ENCODE peak calls at places on chromosomes 13 and 19, in six cellular contexts. X, Q, N, U, M and Z are unnamed samples.

GRCh38 chr13:31069808-31070544 is 91.7 kb downstream of the HSPH1 start:
- DNase-seq in X (no peak), Q (no peak), N (no peak), U (no peak), M (no peak), Z (no peak)

GRCh38 chr13:73715114-73715909 is 418.9 kb downstream of the KLF12 start:
- DNase-seq in X (no peak), Q (no peak), N (peak), U (no peak), M (no peak), Z (peak)

GRCh38 chr13:30510811-30511371 is 45.2 kb upstream of the HMGB1 start:
- DNase-seq in X (peak), Q (no peak), N (no peak), U (no peak), M (no peak), Z (no peak)

GRCh38 chr19:1487576-1488281 is 2.4 kb downstream of the PCSK4 start:
- DNase-seq in X (no peak), Q (peak), N (no peak), U (no peak), M (no peak), Z (peak)

GRCh38 chr19:30381366-30381765 is 9.2 kb downstream of the ZNF536 start:
- DNase-seq in X (no peak), Q (no peak), N (no peak), U (no peak), M (no peak), Z (no peak)

GRCh38 chr19:46295401-46296308 is 1.2 kb upstream of the HIF3A start:
- DNase-seq in X (no peak), Q (no peak), N (no peak), U (no peak), M (no peak), Z (no peak)

GRCh38 chr19:56692496-56692895 is 20.9 kb upstream of the ZNF835 start:
- DNase-seq in X (peak), Q (no peak), N (no peak), U (no peak), M (no peak), Z (no peak)

GRCh38 chr19:4896372-4896771 is 6.3 kb downstream of the ARRDC5 start:
- DNase-seq in X (peak), Q (peak), N (no peak), U (no peak), M (no peak), Z (no peak)

GRCh38 chr13:78147905-78148304 is 229.3 kb upstream of the EDNRB start:
- DNase-seq in X (peak), Q (no peak), N (no peak), U (no peak), M (no peak), Z (no peak)

GRCh38 chr13:66794340-66795031 is 435.6 kb downstream of the PCDH9 start:
- DNase-seq in X (no peak), Q (no peak), N (no peak), U (no peak), M (no peak), Z (no peak)

GRCh38 chr13:51557875-51558604 is 26.2 kb upstream of the WDFY2 start:
- DNase-seq in X (peak), Q (no peak), N (no peak), U (no peak), M (no peak), Z (no peak)

GRCh38 chr19:39438270-39438934 is 2.7 kb upstream of the RPS16 start:
- DNase-seq in X (peak), Q (no peak), N (no peak), U (no peak), M (peak), Z (no peak)

GRCh38 chr13:90154311-90154960 is 1193.1 kb upstream of the MIR17HG start:
- DNase-seq in X (no peak), Q (no peak), N (no peak), U (no peak), M (no peak), Z (no peak)